ENCODE peak calls at places on chromosome 3, in nine cellular contexts. G is HAP-1; H is GM23248; B is stomach; N is neuronal stem cell; K is aorta; I is WERI-Rb-1; F is CD8-positive, alpha-beta memory T cell; L is suprapubic skin. R is an unnamed sample.

GRCh38 chr3:45948409-45948808 is 5.1 kb downstream of the CXCR6 start:
- DNase-seq in K (no peak), G (no peak), L (no peak), I (no peak), N (no peak), H (peak; percentile 80), B (no peak), F (no peak), R (peak; percentile 70)

GRCh38 chr3:3753416-3753815 is 45.8 kb upstream of the LRRN1 start:
- DNase-seq in L (no peak), H (no peak), N (no peak), G (no peak), F (no peak), B (no peak), K (no peak), I (peak; percentile 10), R (no peak)

GRCh38 chr3:187062526-187063177 is 76.6 kb downstream of the RPL39L start:
- DNase-seq in I (no peak), B (no peak), F (no peak), K (no peak), G (no peak), L (no peak), H (peak; percentile 66), N (no peak), R (no peak)

GRCh38 chr3:13879946-13880810 is at the start of gene WNT7A:
- DNase-seq in G (peak; percentile 66), N (peak; percentile 61), B (no peak), L (peak; percentile 56), K (no peak), F (peak; percentile 36), I (peak; percentile 50), H (peak; percentile 46), R (peak; percentile 36)

GRCh38 chr3:123760817-123761216 is 123.3 kb downstream of the MYLK start:
- DNase-seq in K (no peak), N (no peak), H (no peak), B (no peak), L (no peak), I (no peak), F (no peak), G (no peak), R (no peak)

GRCh38 chr3:110261141-110261540 is 810.5 kb upstream of the NECTIN3 start:
- DNase-seq in I (no peak), B (no peak), L (no peak), F (no peak), N (no peak), H (no peak), K (no peak), G (no peak), R (no peak)

GRCh38 chr3:175338775-175339535 is 479.8 kb downstream of the NAALADL2 start:
- DNase-seq in I (no peak), L (no peak), N (no peak), K (peak; percentile 50), H (peak; percentile 89), F (no peak), G (no peak), B (peak; percentile 26), R (peak; percentile 85)

GRCh38 chr3:139225551-139225950 is 118.3 kb upstream of the MRPS22 start:
- DNase-seq in N (no peak), L (no peak), B (no peak), I (no peak), H (peak; percentile 53), K (no peak), G (no peak), F (no peak), R (peak; percentile 85)

GRCh38 chr3:30752961-30753360 is 141.5 kb downstream of the GADL1 start:
- DNase-seq in K (no peak), I (no peak), G (no peak), F (no peak), L (no peak), B (peak; percentile 34), N (no peak), H (peak; percentile 88), R (peak; percentile 47)

GRCh38 chr3:34683851-34684250 is 885.4 kb downstream of the PDCD6IP start:
- DNase-seq in G (peak; percentile 75), L (no peak), K (peak; percentile 77), F (no peak), H (peak; percentile 68), B (peak; percentile 69), N (peak; percentile 51), I (peak; percentile 75), R (peak; percentile 32)

GRCh38 chr3:30728143-30728542 is 121.7 kb downstream of the TGFBR2 start:
- DNase-seq in F (no peak), L (no peak), K (no peak), I (no peak), H (no peak), G (no peak), N (no peak), B (no peak), R (no peak)

GRCh38 chr3:126671521-126671920 is 16.6 kb upstream of the TXNRD3 start:
- DNase-seq in B (no peak), I (no peak), K (no peak), N (no peak), L (no peak), G (no peak), F (no peak), H (no peak), R (no peak)

GRCh38 chr3:47337656-47338055 is 43.2 kb upstream of the PTPN23 start:
- DNase-seq in G (no peak), L (no peak), H (no peak), K (no peak), F (no peak), I (no peak), B (no peak), N (no peak), R (no peak)

GRCh38 chr3:126546013-126546412 is 12.7 kb downstream of the C3orf22 start:
- DNase-seq in H (no peak), L (peak; percentile 25), N (no peak), G (no peak), I (no peak), K (no peak), B (peak; percentile 20), F (no peak), R (no peak)

DNA sequence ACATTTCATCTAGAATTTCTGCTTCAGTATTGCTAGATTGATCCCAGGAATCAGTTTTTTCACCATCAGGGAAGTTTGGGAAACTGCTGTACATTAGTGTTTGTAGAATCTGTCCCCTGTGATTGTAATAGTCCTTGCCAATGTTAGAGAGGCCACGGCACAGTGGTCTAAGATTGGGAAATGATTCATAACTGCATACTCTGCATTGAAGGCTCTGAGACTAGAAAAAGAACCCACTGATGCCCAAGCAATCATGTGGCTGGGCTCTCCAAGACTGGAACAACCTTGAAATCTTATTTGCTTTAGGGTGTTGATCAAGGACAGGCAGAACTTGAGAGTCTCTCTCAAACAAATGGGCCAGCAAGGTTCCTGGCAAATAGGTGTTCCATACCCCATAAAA is 245.6 kb upstream of the LRTM1 start:
- DNase-seq in F (no peak), G (no peak), H (no peak), B (no peak), K (no peak), L (no peak), N (no peak), I (no peak), R (no peak)
- H3K27me3 ChIP-seq in F (no peaks in the 10 kb centered on the region), G (no peaks in the 10 kb centered on the region), H (no peaks in the 10 kb centered on the region), B (no peaks in the 10 kb centered on the region), K (no peaks in the 10 kb centered on the region), L (peaks cover 6% of the 10 kb centered on the region), N (no peaks in the 10 kb centered on the region), I (no peaks in the 10 kb centered on the region), R (no peaks in the 10 kb centered on the region)

DNA sequence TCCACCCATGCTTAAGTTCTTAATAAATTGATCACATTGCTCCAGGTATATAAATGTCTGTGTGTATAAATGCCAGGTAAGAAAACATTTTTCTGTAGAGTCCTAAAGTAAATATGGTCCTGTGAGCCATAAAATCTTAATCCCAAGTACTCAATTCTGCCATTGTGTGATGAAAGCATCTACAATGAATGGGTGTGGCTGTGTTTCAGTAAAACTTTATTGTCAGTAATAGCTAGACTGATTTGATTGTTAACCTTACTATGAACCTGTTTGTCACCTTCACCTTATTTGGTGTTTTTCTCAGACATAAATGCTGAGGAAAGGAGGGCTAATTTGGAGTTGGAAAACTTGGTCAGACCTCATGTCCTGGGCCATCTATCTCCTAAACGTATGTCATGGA is 683.5 kb upstream of the GRM7 start:
- DNase-seq in F (no peak), K (no peak), B (no peak), N (no peak), H (no peak), I (no peak), L (no peak), G (no peak), R (no peak)
- H3K9me3 ChIP-seq in F (no peaks in the 10 kb centered on the region), K (peaks cover 2% of the 10 kb centered on the region), B (no peaks in the 10 kb centered on the region), N (no peaks in the 10 kb centered on the region), H (no peaks in the 10 kb centered on the region), I (no peaks in the 10 kb centered on the region), L (peaks cover 3% of the 10 kb centered on the region), G (no peaks in the 10 kb centered on the region), R (no peaks in the 10 kb centered on the region)

DNA sequence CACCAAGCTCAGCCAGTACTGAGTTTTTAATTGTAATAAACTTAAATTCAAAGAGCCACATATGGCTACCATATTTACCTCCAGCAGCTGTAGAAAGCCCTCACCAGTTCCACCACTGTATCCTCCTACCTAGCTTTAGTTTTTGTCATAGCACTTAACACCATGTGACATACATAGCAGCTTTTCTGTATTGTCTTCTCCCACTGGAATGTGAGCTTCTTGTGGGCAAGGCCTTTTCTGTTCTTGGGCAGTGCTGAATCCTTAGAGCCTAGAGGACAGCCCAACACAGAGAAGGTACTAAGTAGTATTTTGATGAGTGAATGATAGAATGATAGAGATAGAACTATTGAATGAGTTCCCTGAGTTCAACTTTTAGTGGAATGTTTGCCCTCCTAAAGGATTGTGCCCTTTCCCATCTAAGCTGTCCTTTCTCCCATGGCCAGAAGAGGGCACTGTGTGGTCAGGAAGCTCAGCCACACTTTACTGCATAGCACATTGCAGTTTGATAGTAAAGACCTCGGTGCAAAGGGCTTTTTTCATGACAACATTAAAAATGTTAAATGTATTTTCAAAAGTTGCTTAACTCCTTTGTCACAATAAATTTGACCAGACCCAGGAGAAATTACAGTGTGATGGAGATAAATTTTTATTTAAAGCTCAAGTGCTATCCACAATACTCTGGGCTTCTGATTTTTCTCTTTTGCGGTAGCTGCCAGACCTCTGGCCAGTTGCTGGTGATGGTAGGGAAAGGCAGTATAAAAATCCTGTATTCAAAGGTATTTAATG is 115.8 kb downstream of the GHSR start:
- DNase-seq in G (peak; percentile 76), L (peak; percentile 75), N (peak; percentile 62), H (peak; percentile 70), B (peak; percentile 76), I (peak; percentile 60), F (peak; percentile 35), K (peak; percentile 62), R (peak; percentile 59)
- H3K36me3 ChIP-seq in G (peaks cover 6% of the 10 kb centered on the region), L (peaks cover 42% of the 10 kb centered on the region), N (peaks cover 10% of the 10 kb centered on the region), H (peaks cover 83% of the 10 kb centered on the region), B (peaks cover 82% of the 10 kb centered on the region), I (peaks cover 3% of the 10 kb centered on the region), F (peaks cover 3% of the 10 kb centered on the region), K (no peaks in the 10 kb centered on the region), R (peaks cover 76% of the 10 kb centered on the region)

DNA sequence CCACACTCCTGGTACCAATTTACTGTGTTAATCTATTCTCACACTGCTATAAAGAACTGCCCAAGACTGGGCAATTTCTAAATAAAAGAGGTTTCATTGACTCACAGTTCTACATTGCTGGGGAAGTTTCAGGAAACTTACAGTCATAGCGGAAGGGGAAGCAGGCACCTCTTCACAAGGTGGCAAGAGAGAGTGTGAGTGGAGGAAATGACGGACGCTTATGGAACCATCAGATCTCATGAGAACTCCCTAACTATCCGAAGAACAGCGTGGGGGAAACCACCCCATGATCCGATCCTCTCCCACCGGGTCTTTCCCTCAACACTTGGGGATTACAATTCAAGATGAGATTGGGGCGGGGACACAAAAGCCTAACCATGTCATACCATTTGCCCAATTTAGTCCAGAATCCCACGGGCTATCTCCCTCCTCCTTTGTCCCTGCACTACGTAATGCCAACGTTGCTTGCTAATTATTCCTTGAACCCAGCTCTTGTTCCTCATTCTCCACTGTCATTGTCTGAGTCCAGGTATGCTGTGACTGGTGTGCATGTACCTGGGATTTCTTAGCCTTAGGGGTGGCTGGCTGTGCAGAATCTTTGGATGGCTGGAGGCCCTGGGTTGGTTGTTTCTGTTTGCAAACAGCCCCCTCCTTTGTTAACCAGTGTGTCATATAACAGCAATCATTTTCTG is 3.4 kb downstream of the PIGZ start:
- DNase-seq in K (no peak), B (no peak), F (no peak), L (no peak), N (no peak), G (no peak), H (no peak), I (no peak), R (no peak)
- H3K27me3 ChIP-seq in K (no peaks in the 10 kb centered on the region), B (no peaks in the 10 kb centered on the region), F (no peaks in the 10 kb centered on the region), L (no peaks in the 10 kb centered on the region), N (peaks cover 52% of the 10 kb centered on the region), G (no peaks in the 10 kb centered on the region), H (no peaks in the 10 kb centered on the region), I (no peaks in the 10 kb centered on the region), R (no peaks in the 10 kb centered on the region)